ENCODE peak calls at places on chromosomes 11 and 22, in ten cellular contexts. S is T47D; D is NCI-H1105 treated with DMSO at 0.1 percent for 48 hours; R is cardiac fibroblast; T is mucosa of descending colon; X is GM12891; E is effector CD4-positive, alpha-beta T cell; Y is Ammon's horn; F is hippocampal formation; J is HuH-7.5. V is an unnamed sample.

GRCh38 chr11:2993000-2993330 is 836 bp upstream of the NAP1L4 start:
- DNase-seq in S (no peak), D (no peak), R (no peak), T (no peak), X (no peak), E (no peak), Y (no peak), F (no peak), J (peak), V (no peak)

GRCh38 chr11:94897330-94897768 is 76.0 kb downstream of the CWC15 start:
- DNase-seq in S (peak), D (peak), R (peak), T (no peak), X (no peak), E (no peak), Y (peak), F (no peak), J (no peak), V (peak)

GRCh38 chr11:65639623-65640482 is 2.0 kb downstream of the SIPA1 start:
- DNase-seq in S (no peak), D (no peak), R (peak), T (peak), X (peak), E (peak), Y (peak), F (peak), J (no peak), V (no peak)

GRCh38 chr22:42933783-42934144 is 76.7 kb upstream of the ARFGAP3 start:
- DNase-seq in S (peak), D (no peak), R (peak), T (no peak), X (no peak), E (no peak), Y (peak), F (no peak), J (no peak), V (peak)

GRCh38 chr11:70397336-70397982 is 870 bp upstream of the CTTN start:
- DNase-seq in S (no peak), D (peak), R (no peak), T (no peak), X (no peak), E (no peak), Y (no peak), F (no peak), J (peak), V (no peak)

GRCh38 chr11:9386086-9386485 is 1.6 kb downstream of the IPO7 start:
- DNase-seq in S (no peak), D (no peak), R (no peak), T (no peak), X (no peak), E (no peak), Y (no peak), F (no peak), J (no peak), V (no peak)

GRCh38 chr11:70031631-70032469 is 46.3 kb upstream of the ANO1 start:
- DNase-seq in S (no peak), D (no peak), R (no peak), T (no peak), X (no peak), E (no peak), Y (no peak), F (no peak), J (no peak), V (no peak)

GRCh38 chr11:35167451-35167954 is 28.5 kb downstream of the CD44 start:
- DNase-seq in S (no peak), D (no peak), R (peak), T (no peak), X (no peak), E (no peak), Y (no peak), F (no peak), J (no peak), V (no peak)

GRCh38 chr22:20862540-20862939 is 3.7 kb downstream of the SNAP29 start:
- DNase-seq in S (no peak), D (no peak), R (no peak), T (no peak), X (no peak), E (no peak), Y (no peak), F (no peak), J (no peak), V (no peak)

GRCh38 chr22:49767355-49768062 is 60.2 kb downstream of the BRD1 start:
- DNase-seq in S (peak), D (peak), R (peak), T (peak), X (no peak), E (no peak), Y (no peak), F (no peak), J (peak), V (no peak)

GRCh38 chr22:40044870-40045834 is 50.4 kb downstream of the FAM83F start:
- DNase-seq in S (peak), D (peak), R (peak), T (peak), X (peak), E (peak), Y (peak), F (no peak), J (peak), V (no peak)

GRCh38 chr11:119432484-119433368 is 9.8 kb upstream of the THY1 start:
- DNase-seq in S (no peak), D (no peak), R (peak), T (no peak), X (no peak), E (no peak), Y (peak), F (no peak), J (no peak), V (no peak)

GRCh38 chr11:6298605-6299004 is 21.7 kb downstream of the CAVIN3 start:
- DNase-seq in S (peak), D (no peak), R (peak), T (no peak), X (no peak), E (no peak), Y (no peak), F (no peak), J (peak), V (no peak)

GRCh38 chr11:9004310-9004945 is 627 bp upstream of the NRIP3 start:
- DNase-seq in S (no peak), D (peak), R (no peak), T (peak), X (peak), E (peak), Y (no peak), F (no peak), J (no peak), V (no peak)

GRCh38 chr22:28349114-28349513 is 330.5 kb downstream of the TTC28 start:
- DNase-seq in S (no peak), D (no peak), R (no peak), T (no peak), X (no peak), E (no peak), Y (no peak), F (no peak), J (no peak), V (no peak)

GRCh38 chr11:8205566-8205965 is 36.7 kb upstream of the RIC3 start:
- DNase-seq in S (no peak), D (no peak), R (no peak), T (no peak), X (no peak), E (no peak), Y (no peak), F (no peak), J (no peak), V (no peak)

GRCh38 chr11:102118937-102119336 is 8.7 kb downstream of the YAP1 start:
- DNase-seq in S (no peak), D (no peak), R (no peak), T (no peak), X (no peak), E (no peak), Y (no peak), F (no peak), J (no peak), V (no peak)

GRCh38 chr11:12707500-12707880 is 33.3 kb downstream of the TEAD1 start:
- DNase-seq in S (no peak), D (no peak), R (no peak), T (no peak), X (no peak), E (no peak), Y (no peak), F (no peak), J (no peak), V (no peak)

GRCh38 chr11:77126861-77127673 is 979 bp upstream of the MYO7A start:
- DNase-seq in S (no peak), D (peak), R (peak), T (peak), X (peak), E (peak), Y (peak), F (peak), J (peak), V (no peak)

GRCh38 chr11:17457361-17458104 is 19.1 kb downstream of the ABCC8 start:
- DNase-seq in S (no peak), D (no peak), R (no peak), T (no peak), X (no peak), E (no peak), Y (peak), F (no peak), J (no peak), V (no peak)

GRCh38 chr11:119721129-119722120 is 7.6 kb downstream of the NECTIN1 start:
- DNase-seq in S (peak), D (peak), R (peak), T (no peak), X (no peak), E (no peak), Y (no peak), F (peak), J (peak), V (no peak)

V was measured in prostate gland.